ENCODE peak calls at places on chromosomes 6 and 20, in five cellular contexts. K is activated naive CD4-positive, alpha-beta T cell; O is GM04504; G is nucleus accumbens; Z is GM06990. F is an unnamed sample.

GRCh38 chr20:51446656-51447055 is 95.9 kb downstream of the NFATC2 start:
- DNase-seq in G (no peak), K (no peak), O (peak), Z (no peak), F (peak)

GRCh38 chr6:160065200-160065599 is 56.4 kb upstream of the SLC22A1 start:
- DNase-seq in G (no peak), K (no peak), Z (no peak), O (no peak), F (no peak)

GRCh38 chr20:61304750-61305149 is 52.7 kb downstream of the CDH4 start:
- DNase-seq in G (no peak), K (no peak), O (no peak), Z (no peak), F (no peak)

GRCh38 chr6:105135907-105136432 is 43.8 kb downstream of the POPDC3 start:
- DNase-seq in Z (no peak), K (no peak), G (no peak), O (no peak), F (no peak)

GRCh38 chr6:82006027-82006738 is 241.4 kb downstream of the IBTK start:
- DNase-seq in K (no peak), Z (peak), G (no peak), O (no peak), F (peak)

GRCh38 chr6:88008411-88008810 is 39.2 kb upstream of the SPACA1 start:
- DNase-seq in Z (no peak), K (no peak), G (no peak), O (no peak), F (no peak)

GRCh38 chr6:7991536-7991935 is 72.7 kb downstream of the BLOC1S5 start:
- DNase-seq in Z (no peak), G (no peak), O (no peak), K (no peak), F (no peak)

GRCh38 chr6:16168858-16169257 is 40.0 kb downstream of the MYLIP start:
- DNase-seq in K (no peak), G (no peak), O (no peak), Z (no peak), F (no peak)

GRCh38 chr6:79813143-79813542 is 134.2 kb downstream of the ELOVL4 start:
- DNase-seq in K (no peak), Z (no peak), G (no peak), O (no peak), F (no peak)

GRCh38 chr6:139659711-139660110 is 285.3 kb upstream of the CITED2 start:
- DNase-seq in G (no peak), O (no peak), K (no peak), Z (no peak), F (peak)

GRCh38 chr6:43790031-43790430 is 20.0 kb downstream of the VEGFA start:
- DNase-seq in Z (no peak), O (no peak), G (no peak), K (no peak), F (no peak)

GRCh38 chr6:165638530-165638929 is 24.5 kb downstream of the PDE10A start:
- DNase-seq in O (no peak), K (no peak), G (no peak), Z (no peak), F (no peak)

GRCh38 chr6:140670013-140670412 is 1295.6 kb upstream of the CITED2 start:
- DNase-seq in O (no peak), K (no peak), G (no peak), Z (no peak), F (no peak)

GRCh38 chr6:21022343-21023107 is 488.3 kb downstream of the CDKAL1 start:
- DNase-seq in Z (peak), K (no peak), G (no peak), O (no peak), F (peak)

GRCh38 chr6:130076512-130076911 is 58.1 kb downstream of the L3MBTL3 start:
- DNase-seq in G (no peak), O (no peak), Z (no peak), K (no peak), F (no peak)

GRCh38 chr6:36326351-36326995 is 10.2 kb downstream of the BNIP5 start:
- DNase-seq in G (no peak), K (no peak), O (no peak), Z (no peak), F (no peak)

GRCh38 chr6:81787313-81788068 is 35.0 kb upstream of the TENT5A start:
- DNase-seq in Z (no peak), K (no peak), O (no peak), G (no peak), F (no peak)

GRCh38 chr20:20367681-20368413 is at the start of gene INSM1:
- DNase-seq in Z (peak), G (no peak), O (no peak), K (no peak), F (no peak)

GRCh38 chr6:100466410-100467143 is 1.9 kb upstream of the SIM1 start:
- DNase-seq in G (no peak), K (no peak), Z (no peak), O (no peak), F (no peak)

GRCh38 chr20:63533871-63534393 is 3.2 kb downstream of the PTK6 start:
- DNase-seq in Z (peak), K (no peak), G (no peak), O (no peak), F (peak)

GRCh38 chr6:132053523-132053922 is 102.4 kb upstream of the CCN2 start:
- DNase-seq in G (no peak), O (no peak), K (no peak), Z (no peak), F (no peak)

GRCh38 chr20:11783102-11783861 is 134.4 kb upstream of the BTBD3 start:
- DNase-seq in O (no peak), Z (no peak), G (no peak), K (no peak), F (no peak)

GRCh38 chr20:59604770-59605665 is 678 bp downstream of the PHACTR3 start:
- DNase-seq in K (no peak), G (no peak), O (no peak), Z (no peak), F (no peak)

GRCh38 chr6:71496018-71496800 is 207.6 kb downstream of the OGFRL1 start:
- DNase-seq in K (no peak), Z (peak), G (no peak), O (no peak), F (no peak)

GRCh38 chr6:139701695-139702094 is 327.2 kb upstream of the CITED2 start:
- DNase-seq in K (no peak), O (no peak), Z (no peak), G (no peak), F (no peak)

GRCh38 chr6:3247255-3248146 is 11.2 kb upstream of the PSMG4 start:
- DNase-seq in O (no peak), G (peak), K (no peak), Z (no peak), F (peak)